ENCODE peak calls at places on chromosomes 13 and 19, in nine cellular contexts. Q is testis, P is cardiac fibroblast, G is lung, M is heart right ventricle, O is epithelial cell of proximal tubule, R is stomach, D is breast epithelium, N is fibroblast of pulmonary artery. L is an unnamed sample.

GRCh38 chr13:33676045-33676699 is 141.8 kb upstream of the RFC3 start:
- DNase-seq in O (peak), N (peak), R (peak), D (no peak), G (no peak), M (peak), P (peak), Q (no peak), L (no peak)

GRCh38 chr19:797528-798414 is 519 bp downstream of the PTBP1 start:
- DNase-seq in P (peak), O (no peak), G (peak), Q (peak), D (peak), N (peak), M (peak), R (peak), L (peak)

GRCh38 chr13:57224414-57224813 is 57.4 kb downstream of the PRR20E start:
- DNase-seq in M (no peak), P (no peak), G (no peak), R (no peak), N (no peak), D (no peak), O (no peak), Q (no peak), L (no peak)

GRCh38 chr19:609001-609340 is 19.3 kb downstream of the HCN2 start:
- DNase-seq in O (no peak), N (no peak), Q (no peak), M (no peak), D (no peak), P (no peak), G (no peak), R (peak), L (no peak)

GRCh38 chr13:74839656-74840055 is 642.3 kb downstream of the TBC1D4 start:
- DNase-seq in N (peak), R (no peak), O (no peak), P (no peak), Q (no peak), G (no peak), D (no peak), M (no peak), L (no peak)

GRCh38 chr13:110758195-110758594 is 44.7 kb downstream of the ING1 start:
- DNase-seq in O (no peak), R (no peak), N (peak), D (no peak), G (no peak), M (no peak), P (peak), Q (no peak), L (no peak)

GRCh38 chr19:51372649-51373504 is at the start of gene NKG7:
- DNase-seq in D (no peak), O (no peak), P (no peak), N (no peak), R (no peak), G (no peak), Q (no peak), M (no peak), L (no peak)

GRCh38 chr13:110914293-110915056 is 394 bp downstream of the ANKRD10 start:
- DNase-seq in G (peak), O (no peak), N (peak), P (peak), Q (peak), D (peak), M (peak), R (peak), L (peak)

GRCh38 chr19:39497850-39498261 is 891 bp upstream of the DLL3 start:
- DNase-seq in R (no peak), D (no peak), P (peak), N (peak), M (no peak), O (no peak), G (no peak), Q (peak), L (peak)

GRCh38 chr19:39500543-39500942 is 1.8 kb downstream of the DLL3 start:
- DNase-seq in O (no peak), R (no peak), D (no peak), M (no peak), P (no peak), G (no peak), N (no peak), Q (no peak), L (no peak)

GRCh38 chr19:39499932-39500331 is 1.2 kb downstream of the DLL3 start:
- DNase-seq in R (no peak), D (no peak), N (no peak), Q (no peak), P (no peak), G (no peak), O (no peak), M (no peak), L (no peak)

GRCh38 chr19:39499082-39499642 is 415 bp downstream of the DLL3 start:
- DNase-seq in D (no peak), O (no peak), R (no peak), Q (no peak), P (no peak), N (no peak), G (no peak), M (no peak), L (no peak)

GRCh38 chr19:39498262-39499081 is at the start of gene DLL3:
- DNase-seq in M (no peak), D (no peak), Q (no peak), R (no peak), G (no peak), N (peak), O (no peak), P (no peak), L (no peak)
- TF ChIP-seq CTCF in M (no peak), D (no peak), Q (no peak), R (no peak), G (no peak), N (no peak), O (no peak), P (no peak), L (no peak)

DNA sequence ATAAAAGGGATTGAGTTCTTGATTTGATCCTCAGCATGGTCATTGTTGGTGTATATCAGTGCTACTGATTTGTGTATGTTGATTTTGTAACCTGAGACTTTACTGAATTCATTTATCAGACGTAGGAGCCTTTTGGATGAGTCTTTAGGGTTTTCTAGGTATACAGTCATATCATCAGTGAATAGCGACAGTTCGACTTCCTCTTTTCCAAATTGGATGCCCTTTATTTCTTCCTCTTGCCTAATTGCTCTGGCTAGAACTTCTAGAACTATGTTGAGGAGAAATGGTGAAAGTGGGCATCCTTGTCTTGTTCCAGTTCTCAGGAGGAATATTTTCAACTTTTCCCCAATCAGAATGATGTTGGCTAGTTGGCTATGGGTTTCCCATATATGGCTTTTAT is 27.0 kb downstream of the POMP start:
- DNase-seq in Q (no peak), P (no peak), R (no peak), G (no peak), N (no peak), M (no peak), O (no peak), D (no peak), L (no peak)
- H3K4me3 ChIP-seq in Q (no peak), P (no peak), R (no peak), G (no peak), N (no peak), M (no peak), O (no peak), D (no peak), L (no peak)

DNA sequence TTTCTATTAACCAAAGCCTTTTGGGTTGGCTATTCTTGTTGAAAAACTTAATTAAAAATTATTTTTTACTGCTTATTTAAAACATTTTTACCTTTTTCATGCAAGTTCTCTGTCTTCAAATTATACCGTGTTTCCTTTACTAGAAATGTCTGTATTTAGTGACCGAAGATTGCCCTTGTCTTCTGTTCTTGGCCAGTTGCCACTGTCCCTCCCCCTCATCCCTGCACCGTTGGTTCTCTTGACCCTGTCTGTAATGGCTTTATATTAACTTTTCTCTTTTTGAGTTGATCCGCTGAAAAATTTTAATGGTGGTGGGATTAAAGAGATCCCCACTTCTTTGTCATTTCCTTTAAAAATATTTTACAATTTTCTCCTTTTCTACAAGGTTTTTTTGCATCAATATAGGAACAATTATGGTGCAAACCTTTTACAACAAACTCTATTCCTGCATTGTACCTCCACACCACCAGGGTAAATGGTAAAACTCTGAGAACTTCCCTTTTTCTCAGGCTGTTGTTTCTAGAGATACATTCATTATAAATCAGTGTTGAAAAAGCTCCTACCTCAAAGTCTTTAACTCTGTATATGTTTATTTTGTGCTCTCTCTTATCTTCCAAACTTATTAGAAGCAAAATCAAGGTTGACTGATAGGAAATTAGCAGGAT is 12.9 kb upstream of the RNF113B start:
- DNase-seq in P (no peak), O (no peak), M (peak), R (no peak), D (no peak), N (peak), G (no peak), Q (peak), L (no peak)
- TF ChIP-seq CTCF in P (peak), O (peak), M (no peak), R (no peak), D (no peak), N (no peak), G (no peak), Q (no peak), L (no peak)

GRCh38 chr19:3684817-3685410 is 15.4 kb downstream of the PIP5K1C start:
- DNase-seq in P (no peak), O (no peak), R (no peak), G (no peak), M (no peak), D (no peak), Q (no peak), N (no peak), L (no peak)

GRCh38 chr19:3687774-3688706 is 12.2 kb downstream of the PIP5K1C start:
- DNase-seq in M (no peak), R (peak), N (no peak), D (peak), G (no peak), P (no peak), O (no peak), Q (no peak), L (no peak)

GRCh38 chr19:3690551-3691371 is 9.5 kb downstream of the PIP5K1C start:
- DNase-seq in D (no peak), G (no peak), Q (no peak), M (no peak), R (no peak), N (no peak), O (no peak), P (no peak), L (no peak)

GRCh38 chr19:3683866-3684816 is 16.1 kb downstream of the PIP5K1C start:
- DNase-seq in G (no peak), D (no peak), O (no peak), R (no peak), P (no peak), N (peak), M (no peak), Q (no peak), L (no peak)

GRCh38 chr19:3687393-3687773 is 12.9 kb downstream of the PIP5K1C start:
- DNase-seq in M (no peak), D (no peak), N (no peak), Q (no peak), G (no peak), O (no peak), P (no peak), R (no peak), L (no peak)
- H3K4me3 ChIP-seq in M (no peak), D (peak), N (no peak), Q (no peak), G (no peak), O (no peak), P (no peak), R (peak), L (no peak)

GRCh38 chr13:20057963-20058362 is 99.4 kb downstream of the ZMYM2 start:
- DNase-seq in O (no peak), D (no peak), P (no peak), G (no peak), R (no peak), M (no peak), N (no peak), Q (no peak), L (no peak)
- TF ChIP-seq CTCF in O (no peak), D (no peak), P (no peak), G (no peak), R (no peak), M (no peak), N (peak), Q (no peak), L (no peak)

GRCh38 chr19:10112895-10113591 is 1.6 kb downstream of the P2RY11 start:
- DNase-seq in O (no peak), N (peak), D (no peak), P (peak), M (no peak), G (no peak), R (peak), Q (peak), L (peak)

GRCh38 chr19:10113592-10113963 is 2.1 kb downstream of the P2RY11 start:
- DNase-seq in Q (no peak), M (no peak), P (no peak), G (no peak), N (no peak), D (no peak), O (no peak), R (no peak), L (no peak)

GRCh38 chr19:10110972-10111317 is 548 bp upstream of the P2RY11 start:
- DNase-seq in M (no peak), G (no peak), Q (no peak), O (no peak), R (no peak), D (no peak), P (no peak), N (no peak), L (no peak)

GRCh38 chr19:10111405-10111811 is at the start of gene P2RY11:
- DNase-seq in O (no peak), P (no peak), R (no peak), Q (no peak), D (no peak), N (no peak), G (no peak), M (no peak), L (no peak)

DNA sequence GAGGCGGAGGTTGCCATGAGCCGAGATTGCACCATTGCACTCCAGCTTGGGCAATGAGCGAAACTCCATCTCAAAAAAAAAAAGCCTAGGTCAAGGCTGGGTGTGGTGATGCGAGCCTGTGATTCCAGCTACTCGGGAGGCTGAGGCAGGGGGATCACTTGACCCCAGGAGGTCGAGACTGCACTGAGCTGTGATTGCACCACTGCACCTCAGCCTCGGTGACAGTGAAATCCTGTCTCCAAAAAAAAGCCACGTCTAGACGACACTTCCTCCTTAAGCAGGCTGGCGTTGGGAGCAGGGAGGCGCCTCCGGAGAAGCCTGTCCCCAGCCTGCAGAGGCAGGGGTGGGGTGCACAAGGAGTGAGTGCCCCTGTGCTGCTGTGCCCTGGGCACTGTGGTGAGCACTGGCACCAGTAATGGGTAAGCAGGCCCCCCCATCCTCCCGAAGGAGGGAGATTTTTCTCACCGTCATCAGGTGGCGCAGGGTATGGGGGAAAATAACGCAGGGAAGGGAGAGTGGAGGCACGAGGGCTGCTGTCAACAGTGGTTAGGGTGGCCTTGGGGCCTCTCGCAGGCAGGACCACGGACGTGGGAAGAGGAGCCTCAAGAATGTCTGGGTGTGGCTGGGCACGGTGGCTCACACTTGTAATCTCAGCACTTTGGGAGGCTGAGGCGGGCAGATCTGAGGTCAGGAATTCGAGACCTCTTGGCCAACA is 701 bp downstream of the P2RY11 start:
- DNase-seq in D (no peak), M (no peak), Q (no peak), G (no peak), O (no peak), P (no peak), N (no peak), R (no peak), L (no peak)
- H3K4me3 ChIP-seq in D (no peak), M (no peak), Q (no peak), G (no peak), O (no peak), P (no peak), N (no peak), R (no peak), L (no peak)

L was measured in ovary.